ENCODE peak calls at places on chromosomes 5 and 9, in four cellular contexts. J, S, L and A are unnamed samples.
A peak's percentile ranks its signal among the peaks of the same experiment; 100 is the strongest.

GRCh38 chr9:78982849-78983248 is 588.9 kb upstream of the TLE4 start:
- DNase-seq in L (no peak), S (no peak), J (no peak), A (no peak)

GRCh38 chr5:14032944-14033343 is 88.5 kb upstream of the DNAH5 start:
- DNase-seq in L (no peak), S (no peak), J (no peak), A (no peak)

GRCh38 chr9:137451976-137452760 is 7.0 kb downstream of the NSMF start:
- DNase-seq in L (no peak), J (no peak), S (no peak), A (no peak)

GRCh38 chr5:90096415-90097081 is 313.0 kb downstream of the CETN3 start:
- DNase-seq in L (no peak), J (peak; percentile 5), S (peak; percentile 8), A (peak; percentile 27)

GRCh38 chr5:36502608-36503007 is 103.8 kb upstream of the SLC1A3 start:
- DNase-seq in J (no peak), S (no peak), L (no peak), A (no peak)

GRCh38 chr5:107673368-107674136 is 2.8 kb upstream of the EFNA5 start:
- DNase-seq in L (peak; percentile 59), J (peak; percentile 84), S (peak; percentile 65), A (peak; percentile 96)

GRCh38 chr9:133129001-133129799 is 8.2 kb upstream of the RALGDS start:
- DNase-seq in S (no peak), J (no peak), L (no peak), A (no peak)

GRCh38 chr5:39689919-39690318 is 265.1 kb upstream of the DAB2 start:
- DNase-seq in S (no peak), J (no peak), L (no peak), A (no peak)

GRCh38 chr5:138903113-138903789 is 28.1 kb upstream of the LRRTM2 start:
- DNase-seq in J (no peak), S (no peak), L (no peak), A (no peak)

GRCh38 chr5:165201364-165202143 is 1696.1 kb downstream of the MAT2B start:
- DNase-seq in S (no peak), L (no peak), J (no peak), A (no peak)

GRCh38 chr9:88174324-88174723 is 36.0 kb upstream of the SPATA31C2 start:
- DNase-seq in L (no peak), J (no peak), S (no peak), A (no peak)

GRCh38 chr9:113807173-113808061 is 68.7 kb upstream of the ZNF618 start:
- DNase-seq in L (no peak), J (peak; percentile 84), S (peak; percentile 81), A (peak; percentile 77)

GRCh38 chr5:171810217-171810616 is 24.6 kb downstream of the SMIM23 start:
- DNase-seq in J (no peak), S (no peak), L (no peak), A (no peak)

GRCh38 chr9:131661954-131662621 is 77.8 kb downstream of the RAPGEF1 start:
- DNase-seq in L (no peak), J (no peak), S (peak; percentile 50), A (no peak)

GRCh38 chr9:6538666-6539071 is 106.9 kb downstream of the GLDC start:
- DNase-seq in S (no peak), L (no peak), J (no peak), A (no peak)
- TF ChIP-seq JUNB in S (no peak), L (no peak), J (no peak), A (no peak)

GRCh38 chr5:115423541-115423940 is 121.0 kb downstream of the FEM1C start:
- DNase-seq in J (no peak), L (no peak), S (no peak), A (no peak)
- TF ChIP-seq JUNB in J (no peak), L (no peak), S (no peak), A (no peak)

GRCh38 chr9:136318769-136319241 is 8.5 kb upstream of the GPSM1 start:
- DNase-seq in S (no peak), L (no peak), J (no peak), A (no peak)
- TF ChIP-seq JUNB in S (no peak), L (no peak), J (no peak), A (no peak)

GRCh38 chr5:1765141-1765879 is 34.3 kb downstream of the MRPL36 start:
- DNase-seq in L (no peak), S (no peak), J (no peak), A (no peak)
- TF ChIP-seq JUNB in L (no peak), S (no peak), J (no peak), A (no peak)

GRCh38 chr9:97984188-97985057 is 1.3 kb downstream of the ANP32B start:
- DNase-seq in S (peak; percentile 81), L (peak; percentile 9), J (peak; percentile 66), A (peak; percentile 56)

GRCh38 chr9:97990259-97990658 is 7.1 kb downstream of the ANP32B start:
- DNase-seq in S (peak; percentile 28), J (peak; percentile 63), L (no peak), A (peak; percentile 18)

GRCh38 chr9:97985058-97985861 is 2.1 kb downstream of the ANP32B start:
- DNase-seq in J (peak; percentile 24), L (peak; percentile 9), S (no peak), A (peak; percentile 47)

GRCh38 chr9:97986466-97986865 is 3.3 kb downstream of the ANP32B start:
- DNase-seq in J (no peak), S (no peak), L (peak; percentile 24), A (no peak)

DNA sequence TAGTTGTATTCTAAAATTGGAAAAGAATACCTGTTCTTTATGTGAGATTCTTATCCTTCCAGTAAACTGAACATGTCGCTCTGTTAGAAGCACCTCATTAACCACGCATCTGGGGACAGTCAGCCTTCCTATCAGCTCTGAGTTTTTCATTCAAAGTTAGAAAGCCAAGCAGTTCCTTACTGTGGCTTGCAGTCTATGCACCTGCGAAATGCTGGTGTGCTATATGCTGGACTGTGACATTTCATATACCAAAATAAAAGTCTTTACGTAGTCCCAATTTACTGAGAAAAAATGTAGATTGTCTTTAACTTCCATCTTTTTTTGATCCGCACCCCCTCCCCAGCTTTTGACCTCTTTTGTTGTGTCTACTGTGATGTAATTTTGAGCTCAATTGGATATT is 4.3 kb downstream of the ANP32B start:
- DNase-seq in J (no peak), L (no peak), S (no peak), A (no peak)
- TF ChIP-seq JUNB in J (no peak), L (no peak), S (no peak), A (no peak)

DNA sequence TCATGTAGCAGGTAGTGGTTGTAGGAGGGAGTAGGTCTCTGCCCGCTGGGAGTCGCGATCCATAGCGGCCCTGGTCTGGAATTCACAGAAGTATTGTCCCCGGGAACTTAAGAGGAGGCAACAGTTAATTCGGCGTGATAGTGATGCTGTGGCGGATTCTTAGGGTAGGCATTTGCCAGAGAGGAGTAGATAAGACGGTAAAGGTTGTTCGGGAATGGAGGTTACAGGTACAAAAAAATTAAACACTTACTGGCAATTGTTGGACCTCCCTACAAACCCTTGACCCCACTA is 679 bp downstream of the SMC5 start:
- DNase-seq in L (no peak), J (no peak), S (no peak), A (peak; percentile 61)
- TF ChIP-seq JUNB in L (no peak), J (no peak), S (no peak), A (no peak)

DNA sequence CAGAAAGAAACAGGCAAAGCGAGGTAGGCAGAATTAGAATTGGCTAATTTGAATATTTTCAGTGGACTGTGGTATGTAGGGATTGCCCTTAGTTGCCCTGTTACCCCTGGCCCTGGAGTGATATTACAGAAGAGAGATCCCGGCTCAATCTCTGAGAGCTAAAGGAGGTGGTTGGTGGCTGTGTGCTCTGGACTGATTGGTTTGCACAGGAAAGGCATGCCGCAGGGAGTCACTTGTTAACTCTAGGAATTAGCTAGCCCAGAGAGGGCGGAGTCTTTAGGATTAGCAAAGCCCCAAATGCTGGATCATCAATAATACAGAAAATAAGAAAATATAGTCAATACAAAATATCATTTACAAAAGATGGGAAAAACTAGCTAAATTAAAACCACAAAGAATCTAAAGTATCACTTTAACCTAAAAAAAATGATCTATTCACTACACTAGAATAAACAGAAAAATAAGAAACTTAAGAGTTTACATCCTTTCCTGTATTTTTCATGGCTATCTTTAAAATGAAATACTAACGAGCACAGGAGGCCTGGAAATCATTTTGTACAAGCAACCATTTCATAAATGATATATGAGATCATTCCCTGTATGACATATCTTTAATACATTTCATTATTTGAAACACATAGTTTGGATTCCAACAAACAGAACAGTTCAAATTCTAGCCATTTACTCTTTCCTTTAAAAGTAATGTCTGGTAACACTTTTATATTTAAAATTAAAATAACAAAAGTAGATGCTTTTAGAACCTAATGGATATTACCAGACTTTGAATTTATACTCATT is 71.1 kb downstream of the GNAQ start:
- DNase-seq in J (no peak), S (peak; percentile 18), L (no peak), A (peak; percentile 72)
- TF ChIP-seq JUNB in J (no peak), S (no peak), L (no peak), A (no peak)

DNA sequence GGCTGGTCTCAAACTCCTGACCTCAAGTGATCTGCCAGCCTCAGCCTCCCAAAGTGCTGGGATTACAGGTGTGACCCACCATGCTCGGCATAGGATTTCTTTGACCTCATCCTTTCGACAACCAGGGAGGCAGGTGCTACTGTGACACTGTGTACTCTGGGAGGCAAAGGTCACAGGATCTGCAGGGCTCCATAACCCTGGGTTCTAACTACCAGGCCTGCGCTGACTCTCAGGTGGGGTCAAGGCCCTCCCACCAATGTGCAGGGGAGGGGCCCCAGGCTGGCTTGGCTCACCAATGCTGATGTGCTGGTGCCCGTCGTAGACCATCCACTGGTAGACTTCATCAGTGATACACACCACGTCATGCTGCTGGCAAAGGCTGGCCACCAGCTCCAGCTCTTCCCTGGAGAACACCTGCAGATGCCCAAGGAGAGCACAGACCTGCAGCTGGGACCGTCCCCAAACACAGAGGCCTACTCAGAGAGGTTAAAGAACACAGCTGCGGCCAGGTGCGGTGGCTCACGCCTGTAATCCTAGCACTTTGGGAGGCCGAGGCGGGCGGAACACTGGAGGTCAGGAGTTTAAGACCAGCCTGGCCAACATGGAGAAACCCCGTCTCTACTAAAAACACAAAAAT is 7.0 kb upstream of the SPOUT1 start:
- DNase-seq in S (no peak), J (no peak), L (no peak), A (no peak)
- TF ChIP-seq JUNB in S (no peak), J (no peak), L (no peak), A (no peak)